ENCODE peak calls at places on chromosomes 2 and 18, in seven cellular contexts. K is spleen; I is adrenal gland; A is ecto neural progenitor cell; S is RWPE1; B is effector CD8-positive, alpha-beta T cell; H is astrocyte of the spinal cord. Y is an unnamed sample.

GRCh38 chr2:28480403-28481049 is 15.3 kb upstream of the PLB1 start:
- DNase-seq in B (no peak), I (no peak), H (no peak), A (no peak), K (no peak), S (no peak), Y (no peak)

GRCh38 chr2:182049783-182050182 is 64.1 kb downstream of the PPP1R1C start:
- DNase-seq in K (no peak), I (no peak), B (no peak), S (no peak), A (no peak), H (no peak), Y (no peak)

GRCh38 chr2:227576812-227577211 is 21.9 kb upstream of the SCYGR2 start:
- DNase-seq in I (no peak), K (no peak), B (no peak), A (no peak), S (no peak), H (no peak), Y (no peak)

GRCh38 chr18:23712445-23712844 is 23.2 kb downstream of the LAMA3 start:
- DNase-seq in B (no peak), S (no peak), H (no peak), K (no peak), A (no peak), I (no peak), Y (no peak)

GRCh38 chr2:118834901-118835738 is 12.3 kb downstream of the EN1 start:
- DNase-seq in A (peak), I (no peak), H (no peak), K (peak), S (no peak), B (no peak), Y (no peak)

GRCh38 chr2:97699765-97700444 is 13.5 kb upstream of the ZAP70 start:
- DNase-seq in A (peak), I (peak), H (peak), B (peak), S (peak), K (no peak), Y (peak)

GRCh38 chr2:127632592-127633489 is 13.1 kb upstream of the GPR17 start:
- DNase-seq in K (peak), H (no peak), A (no peak), S (no peak), I (no peak), B (no peak), Y (no peak)

GRCh38 chr2:145339646-145340045 is 819.7 kb upstream of the ZEB2 start:
- DNase-seq in I (no peak), H (no peak), K (no peak), B (no peak), A (no peak), S (no peak), Y (no peak)

GRCh38 chr2:59961733-59962132 is 591.7 kb downstream of the BCL11A start:
- DNase-seq in H (no peak), I (no peak), K (no peak), B (no peak), S (no peak), A (no peak), Y (no peak)